ENCODE peak calls at places on chromosomes 6 and 20, in six cellular contexts. E is GM13977, I is PC-9, A is heart left ventricle, N is Panc1, U is ovary. D is an unnamed sample.

GRCh38 chr6:288861-289260 is 3.4 kb upstream of the DUSP22 start:
- DNase-seq in E (peak), I (no peak), A (no peak), N (no peak), U (no peak), D (no peak)

GRCh38 chr6:14110001-14110818 is 7.4 kb upstream of the CD83 start:
- DNase-seq in E (no peak), I (no peak), A (no peak), N (no peak), U (no peak), D (no peak)

GRCh38 chr20:25478889-25479568 is 71.6 kb downstream of the GINS1 start:
- DNase-seq in E (no peak), I (no peak), A (peak), N (no peak), U (peak), D (no peak)

GRCh38 chr6:41602864-41603608 is 35.2 kb upstream of the MDFI start:
- DNase-seq in E (peak), I (peak), A (peak), N (peak), U (peak), D (peak)

GRCh38 chr20:671252-672030 is 4.2 kb downstream of the SCRT2 start:
- DNase-seq in E (no peak), I (no peak), A (no peak), N (no peak), U (no peak), D (no peak)

GRCh38 chr6:25436760-25437159 is 157.6 kb downstream of the CARMIL1 start:
- DNase-seq in E (no peak), I (no peak), A (no peak), N (no peak), U (no peak), D (no peak)

GRCh38 chr6:87277123-87277522 is 45.3 kb upstream of the SMIM8 start:
- DNase-seq in E (no peak), I (no peak), A (no peak), N (no peak), U (no peak), D (peak)

GRCh38 chr20:52731086-52731485 is 241.1 kb upstream of the TSHZ2 start:
- DNase-seq in E (no peak), I (no peak), A (no peak), N (no peak), U (no peak), D (no peak)

GRCh38 chr6:29723666-29724588 is 693 bp downstream of the HLA-F start:
- DNase-seq in E (peak), I (peak), A (peak), N (no peak), U (peak), D (no peak)

GRCh38 chr20:59807909-59808728 is 125.3 kb downstream of the SYCP2 start:
- DNase-seq in E (no peak), I (no peak), A (no peak), N (no peak), U (no peak), D (no peak)

GRCh38 chr6:83221886-83222479 is 28.8 kb downstream of the RWDD2A start:
- DNase-seq in E (peak), I (no peak), A (no peak), N (no peak), U (no peak), D (peak)

GRCh38 chr6:149414822-149415221 is 14.8 kb downstream of the SUMO4 start:
- DNase-seq in E (no peak), I (no peak), A (no peak), N (no peak), U (no peak), D (no peak)

GRCh38 chr6:116327803-116328527 is 42.8 kb upstream of the DSE start:
- DNase-seq in E (no peak), I (no peak), A (no peak), N (no peak), U (no peak), D (no peak)

GRCh38 chr6:7973603-7974002 is 63.0 kb upstream of the TXNDC5 start:
- DNase-seq in E (no peak), I (peak), A (no peak), N (no peak), U (no peak), D (no peak)

GRCh38 chr6:26045046-26045938 is 41.9 kb upstream of the HFE start:
- DNase-seq in E (peak), I (peak), A (peak), N (peak), U (peak), D (peak)

GRCh38 chr6:100880901-100881706 is at the start of gene ASCC3:
- DNase-seq in E (peak), I (peak), A (peak), N (peak), U (peak), D (peak)

GRCh38 chr6:111565316-111566221 is 40.1 kb downstream of the TRAF3IP2 start:
- DNase-seq in E (peak), I (no peak), A (no peak), N (no peak), U (no peak), D (no peak)

GRCh38 chr6:133814235-133814634 is 74.7 kb upstream of the TCF21 start:
- DNase-seq in E (no peak), I (no peak), A (no peak), N (no peak), U (no peak), D (no peak)

GRCh38 chr6:17621003-17621402 is 20.9 kb downstream of the FAM8A1 start:
- DNase-seq in E (no peak), I (no peak), A (no peak), N (no peak), U (no peak), D (no peak)

GRCh38 chr6:130355572-130355971 is 10.2 kb upstream of the TMEM200A start:
- DNase-seq in E (no peak), I (peak), A (no peak), N (no peak), U (no peak), D (no peak)

GRCh38 chr6:95087394-95088097 is 489.8 kb upstream of the MANEA start:
- DNase-seq in E (no peak), I (no peak), A (no peak), N (peak), U (no peak), D (peak)

GRCh38 chr6:11496152-11497060 is 41.1 kb upstream of the TMEM170B start:
- DNase-seq in E (peak), I (peak), A (peak), N (peak), U (peak), D (peak)

GRCh38 chr6:90044833-90045337 is 150.6 kb downstream of the GJA10 start:
- DNase-seq in E (no peak), I (no peak), A (no peak), N (no peak), U (no peak), D (peak)

GRCh38 chr6:159084493-159085091 is 39.8 kb upstream of the TAGAP start:
- DNase-seq in E (no peak), I (no peak), A (no peak), N (no peak), U (no peak), D (peak)

GRCh38 chr20:3340443-3340842 is 67.0 kb downstream of the DNAAF9 start:
- DNase-seq in E (no peak), I (no peak), A (peak), N (no peak), U (peak), D (no peak)

GRCh38 chr20:22341508-22341907 is 242.9 kb downstream of the FOXA2 start:
- DNase-seq in E (no peak), I (peak), A (no peak), N (peak), U (no peak), D (peak)

GRCh38 chr6:106249658-106250057 is 75.9 kb downstream of the ATG5 start:
- DNase-seq in E (no peak), I (no peak), A (no peak), N (no peak), U (no peak), D (no peak)

GRCh38 chr6:75824160-75824559 is 75.1 kb downstream of the MYO6 start:
- DNase-seq in E (no peak), I (no peak), A (no peak), N (no peak), U (no peak), D (no peak)

DNA sequence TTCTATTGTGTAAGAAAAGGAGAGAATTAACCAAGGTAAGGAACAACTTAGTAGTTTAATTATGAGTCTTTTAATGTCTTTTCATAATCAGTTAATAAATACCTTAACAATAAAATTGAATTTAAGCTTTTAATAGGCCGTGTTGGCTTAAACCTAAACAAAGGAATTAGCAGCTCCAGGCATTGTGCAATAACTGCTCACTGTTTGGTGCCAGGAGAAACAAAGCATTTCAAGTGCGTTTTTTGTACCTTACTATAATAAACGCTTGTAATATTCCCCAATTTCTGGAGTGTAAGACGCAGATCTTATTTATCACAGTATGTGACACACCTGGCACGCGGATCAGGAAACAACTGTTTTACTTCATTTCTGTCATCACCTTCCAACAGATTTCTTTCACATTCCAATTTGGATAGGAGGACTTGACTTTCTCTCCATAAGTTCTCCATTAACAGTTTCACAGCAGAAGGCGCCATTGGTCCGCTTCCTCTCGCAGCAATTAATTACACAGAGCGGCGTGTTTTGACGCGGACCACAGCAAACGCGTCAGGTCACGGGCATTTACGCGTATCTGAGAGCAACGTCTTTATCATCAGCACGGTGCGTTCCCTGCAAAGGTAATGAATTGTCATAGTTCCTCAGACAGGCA is 335.8 kb upstream of the NT5E start:
- DNase-seq in E (no peak), I (no peak), A (no peak), N (no peak), U (peak), D (no peak)
- TF ChIP-seq CTCF in E (no peak), I (no peak), A (no peak), N (no peak), U (no peak), D (no peak)

DNA sequence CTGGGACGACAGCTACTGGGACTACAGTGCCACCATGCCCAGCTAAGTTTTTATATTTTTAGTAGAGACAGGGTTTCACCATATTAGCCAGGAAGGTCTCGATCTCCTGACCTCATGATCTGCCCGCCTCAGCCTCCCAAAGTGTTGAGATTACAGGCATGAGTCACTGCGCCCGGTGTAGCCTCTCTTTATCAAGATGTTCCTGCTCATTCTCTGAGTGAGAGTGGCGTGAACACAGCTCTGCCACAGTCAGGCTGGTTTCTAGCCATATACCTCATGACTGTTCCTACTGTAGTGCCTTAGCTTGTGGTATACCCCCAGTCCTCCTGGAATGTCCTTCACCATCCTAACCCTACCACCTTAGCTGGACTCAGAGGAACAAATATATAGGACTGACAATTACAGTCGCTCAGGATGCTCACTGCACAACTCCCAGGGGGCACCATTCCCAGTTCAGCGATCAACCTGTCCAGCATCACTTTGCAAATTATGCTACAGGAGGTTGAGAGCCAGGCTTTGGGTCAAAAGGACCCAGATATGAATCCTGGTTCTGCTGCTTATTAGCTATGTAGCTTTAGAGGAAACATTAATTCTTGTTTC is 86.3 kb downstream of the CHMP4B start:
- DNase-seq in E (no peak), I (no peak), A (no peak), N (no peak), U (no peak), D (no peak)
- TF ChIP-seq CTCF in E (no peak), I (peak), A (no peak), N (no peak), U (no peak), D (no peak)

DNA sequence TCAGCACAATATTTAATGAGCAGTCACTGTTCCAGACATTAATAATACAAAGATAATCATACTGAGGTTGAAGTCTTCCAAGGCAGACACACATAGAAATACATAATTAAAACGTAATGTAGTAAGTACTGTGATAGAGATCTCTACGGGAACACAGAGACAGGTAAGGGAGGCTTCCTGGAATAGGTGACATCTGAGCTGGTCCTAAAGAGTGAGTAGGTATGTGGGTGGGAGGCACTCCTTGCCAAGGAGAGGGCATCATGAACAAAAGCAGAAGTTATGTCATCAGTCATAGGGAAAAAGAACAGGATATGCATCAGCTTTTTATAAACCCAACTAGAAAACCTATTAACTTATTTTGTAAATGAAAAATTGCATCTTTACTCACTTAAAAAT is 110.0 kb downstream of the MAP7 start:
- DNase-seq in E (no peak), I (no peak), A (no peak), N (no peak), U (no peak), D (no peak)
- TF ChIP-seq CTCF in E (no peak), I (no peak), A (no peak), N (no peak), U (no peak), D (no peak)

GRCh38 chr20:46940616-46941015 is 46.0 kb downstream of the EYA2 start:
- DNase-seq in E (no peak), I (no peak), A (no peak), N (no peak), U (no peak), D (no peak)

GRCh38 chr20:46937827-46938226 is 43.2 kb downstream of the EYA2 start:
- DNase-seq in E (no peak), I (no peak), A (no peak), N (no peak), U (no peak), D (no peak)

GRCh38 chr20:46939566-46939965 is 44.9 kb downstream of the EYA2 start:
- DNase-seq in E (no peak), I (peak), A (no peak), N (no peak), U (no peak), D (no peak)

GRCh38 chr20:46937140-46937523 is 42.5 kb downstream of the EYA2 start:
- DNase-seq in E (no peak), I (no peak), A (no peak), N (no peak), U (no peak), D (no peak)

GRCh38 chr20:46939031-46939430 is 44.4 kb downstream of the EYA2 start:
- DNase-seq in E (no peak), I (peak), A (no peak), N (no peak), U (no peak), D (peak)
- TF ChIP-seq CTCF in E (no peak), I (peak), A (no peak), N (no peak), U (no peak), D (peak)

DNA sequence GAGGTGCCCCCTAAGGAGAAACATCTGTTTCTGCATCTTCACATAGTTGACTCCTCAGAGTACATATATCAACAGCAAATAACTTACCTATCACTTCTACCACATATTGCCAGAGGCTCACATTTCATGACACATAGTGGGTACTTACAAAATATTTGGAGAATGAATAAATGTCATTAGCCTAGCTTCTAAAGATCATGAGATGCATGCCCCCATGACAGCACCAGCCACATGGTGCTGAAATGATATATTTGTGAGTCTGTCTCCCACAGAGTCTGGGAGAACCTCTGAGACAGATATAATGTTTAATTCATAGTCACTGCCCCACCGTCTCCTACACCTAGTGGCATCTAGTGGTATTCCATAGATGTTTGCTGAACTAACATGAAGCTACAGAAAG is 555.6 kb downstream of the KIF16B start:
- DNase-seq in E (no peak), I (no peak), A (no peak), N (no peak), U (no peak), D (no peak)
- TF ChIP-seq CTCF in E (no peak), I (no peak), A (no peak), N (no peak), U (no peak), D (no peak)

D was measured in HFFc6.